ENCODE peak calls at places on chromosomes 4 and X, in four cellular contexts. I, X, D and M are unnamed samples.

GRCh38 chrX:57447856-57448255 is 144.0 kb upstream of the ZXDB start:
- DNase-seq in I (peak), X (no peak), D (no peak), M (no peak)

GRCh38 chr4:123349401-123350190 is 47.0 kb upstream of the SPRY1 start:
- DNase-seq in I (peak), X (no peak), D (no peak), M (no peak)

GRCh38 chr4:183409463-183409862 is 35.0 kb upstream of the CDKN2AIP start:
- DNase-seq in I (no peak), X (no peak), D (no peak), M (no peak)

GRCh38 chr4:59247032-59247431 is 1953.1 kb upstream of the ADGRL3 start:
- DNase-seq in I (peak), X (no peak), D (no peak), M (no peak)

GRCh38 chrX:24204958-24205357 is 55.4 kb downstream of the ZFX start:
- DNase-seq in I (no peak), X (no peak), D (no peak), M (no peak)

GRCh38 chr4:25658777-25659176 is 3.1 kb downstream of the SLC34A2 start:
- DNase-seq in I (no peak), X (no peak), D (no peak), M (no peak)

GRCh38 chrX:115892787-115893671 is 277.5 kb upstream of the AGTR2 start:
- DNase-seq in I (peak), X (no peak), D (peak), M (peak)

GRCh38 chr4:1604706-1605205 is 79.4 kb downstream of the FAM53A start:
- DNase-seq in I (no peak), X (peak), D (no peak), M (no peak)

GRCh38 chrX:153832732-153833131 is 2.4 kb upstream of the PDZD4 start:
- DNase-seq in I (no peak), X (no peak), D (no peak), M (no peak)

GRCh38 chrX:154815274-154815818 is 10.1 kb upstream of the MPP1 start:
- DNase-seq in I (peak), X (no peak), D (no peak), M (peak)

GRCh38 chrX:132740316-132741123 is 217.9 kb downstream of the HS6ST2 start:
- DNase-seq in I (peak), X (no peak), D (no peak), M (no peak)

GRCh38 chr4:56655627-56656345 is 25.3 kb downstream of the HOPX start:
- DNase-seq in I (no peak), X (no peak), D (peak), M (no peak)

GRCh38 chr4:71406459-71406963 is 67.7 kb downstream of the SLC4A4 start:
- DNase-seq in I (peak), X (no peak), D (no peak), M (peak)

GRCh38 chr4:108365551-108365950 is 196.8 kb upstream of the LEF1 start:
- DNase-seq in I (no peak), X (no peak), D (no peak), M (no peak)

GRCh38 chr4:54754394-54754793 is 96.6 kb downstream of the KIT start:
- DNase-seq in I (no peak), X (no peak), D (no peak), M (no peak)

GRCh38 chr4:4735870-4736269 is 123.6 kb upstream of the MSX1 start:
- DNase-seq in I (peak), X (no peak), D (peak), M (peak)

GRCh38 chr4:83340692-83341343 is 6.2 kb upstream of the HPSE start:
- DNase-seq in I (no peak), X (peak), D (no peak), M (no peak)

DNA sequence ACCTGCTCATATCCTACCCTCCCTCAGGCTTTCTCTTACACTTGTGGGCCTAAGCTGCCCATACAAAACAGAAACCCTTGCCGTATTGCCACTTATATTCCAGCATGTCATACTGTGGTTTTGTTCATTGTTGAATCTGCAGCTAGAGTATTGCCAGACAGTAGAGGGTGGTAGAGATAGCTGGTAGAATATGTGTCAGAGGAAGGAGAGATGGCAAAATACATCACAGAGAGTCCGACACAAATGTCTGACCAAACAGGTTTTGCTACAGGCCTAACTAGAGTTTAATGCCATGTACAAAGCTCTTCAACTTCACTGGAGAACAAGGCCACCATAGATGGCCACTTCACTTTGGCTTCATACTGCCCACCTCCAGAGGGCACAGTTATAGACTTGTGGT is 160.1 kb downstream of the EFHC2 start:
- DNase-seq in I (no peak), X (no peak), D (no peak), M (no peak)
- TF ChIP-seq CTCF in I (no peak), X (no peak), D (no peak), M (no peak)

GRCh38 chr4:185738038-185738552 is 73.9 kb downstream of the SORBS2 start:
- DNase-seq in I (peak), X (no peak), D (no peak), M (peak)
- H3K4me3 ChIP-seq in I (peak), X (no peak), D (peak), M (peak)

GRCh38 chrX:74523870-74524735 is 90.3 kb downstream of the RLIM start:
- DNase-seq in I (no peak), X (no peak), D (no peak), M (no peak)

GRCh38 chrX:74526786-74527185 is 87.6 kb downstream of the RLIM start:
- DNase-seq in I (no peak), X (no peak), D (no peak), M (no peak)

GRCh38 chrX:74527344-74527743 is 87.1 kb downstream of the RLIM start:
- DNase-seq in I (no peak), X (no peak), D (no peak), M (no peak)

GRCh38 chrX:74523224-74523623 is 91.2 kb downstream of the RLIM start:
- DNase-seq in I (peak), X (no peak), D (no peak), M (no peak)

DNA sequence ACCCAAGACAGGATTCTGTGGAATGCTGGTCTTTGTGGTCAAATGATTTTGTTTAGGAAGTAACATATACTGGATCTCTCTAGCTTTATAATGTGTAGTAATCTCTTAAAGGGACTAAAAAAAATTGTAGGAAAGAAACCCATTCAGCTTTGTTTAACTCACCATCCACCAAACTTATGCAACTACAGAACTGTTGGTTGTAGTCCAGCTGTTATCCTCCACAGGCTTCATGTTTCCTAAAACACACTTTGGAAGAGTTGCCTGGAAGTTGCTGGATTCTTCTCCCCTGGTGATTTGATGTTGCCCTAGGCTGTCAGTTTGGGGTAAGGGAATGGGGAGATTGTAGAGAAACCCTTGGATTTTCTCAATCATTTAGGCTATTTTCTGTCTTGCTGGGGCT is 89.3 kb downstream of the RLIM start:
- DNase-seq in I (peak), X (no peak), D (no peak), M (no peak)
- TF ChIP-seq CTCF in I (no peak), X (no peak), D (no peak), M (no peak)

GRCh38 chrX:137562096-137562495 is 3.8 kb upstream of the ZIC3 start:
- DNase-seq in I (no peak), X (no peak), D (no peak), M (peak)
- H3K4me3 ChIP-seq in I (no peak), X (no peak), D (no peak), M (no peak)